ENCODE peak calls at places on chromosome X, in seven cellular contexts. X, F, V, P, T, D and G are unnamed samples.

GRCh38 chrX:15204130-15204751 is 65.6 kb downstream of the ASB9 start:
- DNase-seq in T (no peak), D (no peak), X (no peak), F (no peak), P (no peak), V (no peak), G (no peak)

GRCh38 chrX:46325312-46325877 is 219.8 kb downstream of the ZNF674 start:
- DNase-seq in F (no peak), D (no peak), T (peak; percentile 67), P (peak; percentile 85), X (peak; percentile 53), V (peak; percentile 52), G (peak; percentile 43)

GRCh38 chrX:118231464-118231863 is 114.4 kb upstream of the WDR44 start:
- DNase-seq in V (peak; percentile 57), T (no peak), X (no peak), D (no peak), P (no peak), F (no peak), G (no peak)

GRCh38 chrX:12955882-12956703 is 18.8 kb upstream of the TMSB4X start:
- DNase-seq in T (peak; percentile 91), D (no peak), F (no peak), V (peak; percentile 84), X (no peak), P (peak; percentile 67), G (no peak)

GRCh38 chrX:16788477-16788876 is 2.2 kb downstream of the TXLNG start:
- DNase-seq in V (no peak), P (no peak), X (no peak), D (no peak), F (no peak), T (no peak), G (no peak)

GRCh38 chrX:65528705-65529340 is 5.8 kb downstream of the LAS1L start:
- DNase-seq in P (peak; percentile 51), T (peak; percentile 33), X (peak; percentile 56), F (peak; percentile 35), D (peak; percentile 23), V (peak; percentile 10), G (no peak)

GRCh38 chrX:104864296-104864695 is 298.3 kb downstream of the IL1RAPL2 start:
- DNase-seq in X (no peak), V (no peak), P (no peak), F (no peak), T (peak; percentile 10), D (no peak), G (no peak)

GRCh38 chrX:16826207-16826606 is 39.9 kb downstream of the TXLNG start:
- DNase-seq in T (peak; percentile 45), F (no peak), P (peak; percentile 47), D (no peak), X (no peak), V (peak; percentile 74), G (no peak)

GRCh38 chrX:13151806-13152510 is 107.5 kb upstream of the FAM9C start:
- DNase-seq in V (peak; percentile 6), T (peak; percentile 84), D (no peak), P (peak; percentile 6), F (no peak), X (no peak), G (no peak)

GRCh38 chrX:69312141-69312670 is 147.0 kb upstream of the PJA1 start:
- DNase-seq in P (no peak), D (no peak), X (no peak), F (no peak), T (no peak), V (no peak), G (no peak)
- H3K4ac ChIP-seq in P (no peak overlapping the region), D (no peak overlapping the region), X (no peak overlapping the region), F (no peak overlapping the region), T (no peak overlapping the region), V (no peak overlapping the region), G (no peak overlapping the region)

DNA sequence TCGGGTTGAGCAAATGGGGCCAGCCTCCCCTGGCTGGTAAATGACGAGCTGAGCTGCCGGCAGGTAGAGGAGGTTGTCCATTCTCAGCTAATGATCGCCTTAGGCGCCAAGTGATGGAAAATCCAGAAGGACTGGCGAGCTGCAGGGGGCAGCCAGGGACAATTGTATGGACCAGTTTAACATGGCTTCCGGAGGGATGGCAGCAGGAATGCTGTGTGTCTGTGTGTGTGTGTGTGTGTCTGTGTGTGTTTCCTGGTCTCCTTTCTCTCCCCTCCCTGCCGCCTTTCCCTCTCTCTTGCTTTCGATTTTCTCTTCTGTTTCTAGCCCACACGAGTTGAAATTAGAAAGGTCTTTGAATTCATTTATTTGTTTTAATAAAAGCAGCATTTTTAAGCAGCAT is 45.2 kb upstream of the BCOR start:
- DNase-seq in V (no peak), P (peak; percentile 82), X (peak; percentile 69), D (no peak), F (no peak), T (no peak), G (no peak)
- H3K4ac ChIP-seq in V (no peak overlapping the region), P (no peak overlapping the region), X (no peak overlapping the region), D (no peak overlapping the region), F (no peak overlapping the region), T (no peak overlapping the region), G (no peak overlapping the region)

GRCh38 chrX:49896951-49897350 is 17.7 kb downstream of the USP27X start:
- DNase-seq in D (no peak), F (no peak), P (no peak), X (no peak), V (no peak), T (no peak), G (no peak)

GRCh38 chrX:49892552-49892951 is 13.3 kb downstream of the USP27X start:
- DNase-seq in T (no peak), F (no peak), D (no peak), X (no peak), V (no peak), P (peak; percentile 72), G (no peak)
- H3K4ac ChIP-seq in T (no peak overlapping the region), F (no peak overlapping the region), D (no peak overlapping the region), X (no peak overlapping the region), V (no peak overlapping the region), P (no peak overlapping the region), G (no peak overlapping the region)

DNA sequence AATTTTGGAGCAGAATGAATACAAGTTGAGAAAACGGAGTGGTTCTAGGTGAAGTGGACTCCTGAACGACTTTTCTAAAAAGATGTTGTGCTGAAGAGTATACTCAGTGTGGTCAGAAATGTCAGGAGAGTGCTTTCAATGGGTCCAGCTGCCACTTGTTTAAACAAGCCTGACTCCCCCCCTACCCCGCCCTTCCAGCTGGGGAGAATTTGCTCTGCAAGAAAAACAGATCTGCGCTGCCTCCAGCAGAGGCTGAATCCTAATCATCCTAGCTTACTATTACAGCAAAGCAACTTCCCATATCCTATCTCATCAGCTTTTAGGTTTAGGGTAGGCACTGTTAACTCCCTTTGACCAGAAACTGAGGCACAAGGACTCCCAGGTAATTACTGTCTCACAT is 1.9 kb downstream of the MAP3K15 start:
- DNase-seq in V (peak; percentile 4), F (no peak), T (no peak), X (no peak), P (peak; percentile 10), D (no peak), G (no peak)
- H3K4ac ChIP-seq in V (no peak overlapping the region), F (no peak overlapping the region), T (no peak overlapping the region), X (no peak overlapping the region), P (no peak overlapping the region), D (no peak overlapping the region), G (no peak overlapping the region)

GRCh38 chrX:10566726-10567097 is 53.7 kb downstream of the MID1 start:
- DNase-seq in D (no peak), P (no peak), T (no peak), V (no peak), X (no peak), F (no peak), G (no peak)
- H3K4ac ChIP-seq in D (no peak overlapping the region), P (no peak overlapping the region), T (no peak overlapping the region), V (no peak overlapping the region), X (no peak overlapping the region), F (no peak overlapping the region), G (peak overlapping the region; percentile 1)

GRCh38 chrX:54785901-54786300 is 12.2 kb downstream of the ITIH6 start:
- DNase-seq in T (no peak), F (no peak), P (peak; percentile 54), V (no peak), D (no peak), X (peak; percentile 40), G (no peak)

GRCh38 chrX:54788446-54788845 is 9.6 kb downstream of the ITIH6 start:
- DNase-seq in P (no peak), X (no peak), F (no peak), V (no peak), T (no peak), D (no peak), G (no peak)

GRCh38 chrX:54786972-54787371 is 11.1 kb downstream of the ITIH6 start:
- DNase-seq in V (no peak), P (peak; percentile 44), X (peak; percentile 46), T (no peak), D (no peak), F (no peak), G (peak; percentile 36)
- H3K4ac ChIP-seq in V (no peak overlapping the region), P (no peak overlapping the region), X (no peak overlapping the region), T (no peak overlapping the region), D (no peak overlapping the region), F (no peak overlapping the region), G (no peak overlapping the region)